ENCODE peak calls at places on chromosomes 3 and 15, in nine cellular contexts. One of them, this sample, is unnamed.

GRCh38 chr3:126085841-126086240 is 1.9 kb upstream of the SLC41A3 start:
- DNase-seq in cardiac muscle cell: no peak
- DNase-seq in NT2/D1: no peak
- DNase-seq in fibroblast of lung: no peak
- DNase-seq in upper lobe of right lung: no peak
- DNase-seq in breast epithelium: no peak
- DNase-seq in OCI-LY7: no peak
- DNase-seq in tibial nerve: no peak
- DNase-seq in A549: no peak
- DNase-seq in this sample: no peak

GRCh38 chr3:24315991-24316390 is 178.7 kb downstream of the THRB start:
- DNase-seq in OCI-LY7: no peak
- DNase-seq in upper lobe of right lung: no peak
- DNase-seq in fibroblast of lung: peak; percentile 45
- DNase-seq in cardiac muscle cell: peak; percentile 43
- DNase-seq in tibial nerve: no peak
- DNase-seq in A549: no peak
- DNase-seq in breast epithelium: no peak
- DNase-seq in NT2/D1: no peak
- DNase-seq in this sample: no peak

GRCh38 chr3:186235554-186235953 is 126.5 kb downstream of the DGKG start:
- DNase-seq in A549: no peak
- DNase-seq in tibial nerve: no peak
- DNase-seq in upper lobe of right lung: no peak
- DNase-seq in cardiac muscle cell: no peak
- DNase-seq in NT2/D1: no peak
- DNase-seq in breast epithelium: no peak
- DNase-seq in OCI-LY7: peak; percentile 45
- DNase-seq in fibroblast of lung: no peak
- DNase-seq in this sample: no peak

GRCh38 chr3:184604039-184604955 is 42.7 kb downstream of the EPHB3 start:
- DNase-seq in upper lobe of right lung: no peak
- DNase-seq in tibial nerve: no peak
- DNase-seq in cardiac muscle cell: peak; percentile 24
- DNase-seq in fibroblast of lung: no peak
- DNase-seq in breast epithelium: no peak
- DNase-seq in A549: no peak
- DNase-seq in NT2/D1: no peak
- DNase-seq in OCI-LY7: no peak
- DNase-seq in this sample: no peak

GRCh38 chr3:31472479-31473390 is 60.0 kb upstream of the STT3B start:
- DNase-seq in upper lobe of right lung: no peak
- DNase-seq in cardiac muscle cell: peak; percentile 42
- DNase-seq in A549: no peak
- DNase-seq in tibial nerve: no peak
- DNase-seq in OCI-LY7: no peak
- DNase-seq in fibroblast of lung: peak; percentile 18
- DNase-seq in breast epithelium: no peak
- DNase-seq in NT2/D1: no peak
- DNase-seq in this sample: no peak

GRCh38 chr3:113002676-113003075 is 11.9 kb downstream of the GTPBP8 start:
- DNase-seq in tibial nerve: no peak
- DNase-seq in A549: no peak
- DNase-seq in OCI-LY7: peak; percentile 8
- DNase-seq in NT2/D1: no peak
- DNase-seq in cardiac muscle cell: no peak
- DNase-seq in breast epithelium: no peak
- DNase-seq in fibroblast of lung: no peak
- DNase-seq in upper lobe of right lung: no peak
- DNase-seq in this sample: no peak

GRCh38 chr3:106728315-106728821 is 648.9 kb upstream of the CCDC54 start:
- DNase-seq in OCI-LY7: no peak
- DNase-seq in tibial nerve: no peak
- DNase-seq in fibroblast of lung: peak; percentile 87
- DNase-seq in upper lobe of right lung: no peak
- DNase-seq in NT2/D1: no peak
- DNase-seq in cardiac muscle cell: peak; percentile 97
- DNase-seq in breast epithelium: no peak
- DNase-seq in A549: peak; percentile 9
- DNase-seq in this sample: peak; percentile 13

GRCh38 chr15:28002136-28002861 is 96.8 kb downstream of the OCA2 start:
- DNase-seq in breast epithelium: no peak
- DNase-seq in upper lobe of right lung: no peak
- DNase-seq in cardiac muscle cell: no peak
- DNase-seq in OCI-LY7: no peak
- DNase-seq in tibial nerve: no peak
- DNase-seq in NT2/D1: no peak
- DNase-seq in A549: no peak
- DNase-seq in fibroblast of lung: no peak
- DNase-seq in this sample: no peak

GRCh38 chr15:29270169-29270955 is 740 bp upstream of the NSMCE3 start:
- DNase-seq in tibial nerve: no peak
- DNase-seq in A549: no peak
- DNase-seq in breast epithelium: no peak
- DNase-seq in NT2/D1: no peak
- DNase-seq in OCI-LY7: peak; percentile 38
- DNase-seq in fibroblast of lung: peak; percentile 59
- DNase-seq in upper lobe of right lung: no peak
- DNase-seq in cardiac muscle cell: peak; percentile 51
- DNase-seq in this sample: no peak

GRCh38 chr3:111989061-111989678 is 9.6 kb upstream of the TAGLN3 start:
- DNase-seq in upper lobe of right lung: no peak
- DNase-seq in A549: peak; percentile 49
- DNase-seq in OCI-LY7: peak; percentile 68
- DNase-seq in fibroblast of lung: peak; percentile 81
- DNase-seq in NT2/D1: no peak
- DNase-seq in breast epithelium: no peak
- DNase-seq in cardiac muscle cell: peak; percentile 82
- DNase-seq in tibial nerve: no peak
- DNase-seq in this sample: peak; percentile 33

GRCh38 chr3:88301273-88302002 is 151.7 kb downstream of the C3orf38 start:
- DNase-seq in upper lobe of right lung: no peak
- DNase-seq in tibial nerve: no peak
- DNase-seq in breast epithelium: no peak
- DNase-seq in OCI-LY7: no peak
- DNase-seq in A549: no peak
- DNase-seq in cardiac muscle cell: peak; percentile 7
- DNase-seq in NT2/D1: no peak
- DNase-seq in fibroblast of lung: peak; percentile 0
- DNase-seq in this sample: no peak

GRCh38 chr3:160554980-160555379 is 10.4 kb downstream of the KPNA4 start:
- DNase-seq in tibial nerve: no peak
- DNase-seq in upper lobe of right lung: no peak
- DNase-seq in breast epithelium: no peak
- DNase-seq in fibroblast of lung: no peak
- DNase-seq in cardiac muscle cell: no peak
- DNase-seq in A549: no peak
- DNase-seq in OCI-LY7: no peak
- DNase-seq in NT2/D1: no peak
- DNase-seq in this sample: no peak

GRCh38 chr3:153051427-153052095 is 110.5 kb upstream of the RAP2B start:
- DNase-seq in OCI-LY7: no peak
- DNase-seq in fibroblast of lung: peak; percentile 73
- DNase-seq in breast epithelium: no peak
- DNase-seq in A549: peak; percentile 81
- DNase-seq in tibial nerve: no peak
- DNase-seq in NT2/D1: no peak
- DNase-seq in upper lobe of right lung: no peak
- DNase-seq in cardiac muscle cell: peak; percentile 74
- DNase-seq in this sample: no peak

GRCh38 chr3:45948409-45948808 is 5.1 kb downstream of the CXCR6 start:
- DNase-seq in tibial nerve: no peak
- DNase-seq in NT2/D1: no peak
- DNase-seq in upper lobe of right lung: no peak
- DNase-seq in cardiac muscle cell: peak; percentile 48
- DNase-seq in OCI-LY7: no peak
- DNase-seq in A549: no peak
- DNase-seq in fibroblast of lung: peak; percentile 60
- DNase-seq in breast epithelium: no peak
- DNase-seq in this sample: no peak

GRCh38 chr3:104102386-104102785 is 1264.3 kb upstream of the ALCAM start:
- DNase-seq in NT2/D1: peak; percentile 39
- DNase-seq in OCI-LY7: peak; percentile 57
- DNase-seq in tibial nerve: peak; percentile 44
- DNase-seq in A549: peak; percentile 5
- DNase-seq in breast epithelium: no peak
- DNase-seq in upper lobe of right lung: peak; percentile 36
- DNase-seq in fibroblast of lung: peak; percentile 59
- DNase-seq in cardiac muscle cell: peak; percentile 63
- DNase-seq in this sample: peak; percentile 50

GRCh38 chr3:34016925-34017592 is 218.6 kb downstream of the PDCD6IP start:
- DNase-seq in breast epithelium: no peak
- DNase-seq in upper lobe of right lung: no peak
- DNase-seq in fibroblast of lung: no peak
- DNase-seq in NT2/D1: no peak
- DNase-seq in tibial nerve: no peak
- DNase-seq in A549: no peak
- DNase-seq in OCI-LY7: peak; percentile 84
- DNase-seq in cardiac muscle cell: no peak
- DNase-seq in this sample: no peak

GRCh38 chr15:39430389-39430788 is 150.5 kb upstream of the THBS1 start:
- DNase-seq in upper lobe of right lung: no peak
- DNase-seq in A549: no peak
- DNase-seq in cardiac muscle cell: no peak
- DNase-seq in NT2/D1: no peak
- DNase-seq in fibroblast of lung: no peak
- DNase-seq in breast epithelium: no peak
- DNase-seq in tibial nerve: no peak
- DNase-seq in OCI-LY7: no peak
- DNase-seq in this sample: no peak

GRCh38 chr15:39432007-39432406 is 148.9 kb upstream of the THBS1 start:
- DNase-seq in upper lobe of right lung: no peak
- DNase-seq in fibroblast of lung: no peak
- DNase-seq in NT2/D1: no peak
- DNase-seq in breast epithelium: no peak
- DNase-seq in cardiac muscle cell: no peak
- DNase-seq in tibial nerve: no peak
- DNase-seq in A549: no peak
- DNase-seq in OCI-LY7: no peak
- DNase-seq in this sample: no peak

GRCh38 chr15:39427705-39428104 is 153.2 kb upstream of the THBS1 start:
- DNase-seq in upper lobe of right lung: no peak
- DNase-seq in NT2/D1: no peak
- DNase-seq in OCI-LY7: no peak
- DNase-seq in A549: no peak
- DNase-seq in fibroblast of lung: no peak
- DNase-seq in cardiac muscle cell: no peak
- DNase-seq in tibial nerve: no peak
- DNase-seq in breast epithelium: no peak
- DNase-seq in this sample: no peak

GRCh38 chr15:39431371-39431770 is 149.5 kb upstream of the THBS1 start:
- DNase-seq in cardiac muscle cell: peak; percentile 63
- DNase-seq in breast epithelium: no peak
- DNase-seq in tibial nerve: no peak
- DNase-seq in fibroblast of lung: no peak
- DNase-seq in OCI-LY7: no peak
- DNase-seq in NT2/D1: no peak
- DNase-seq in upper lobe of right lung: no peak
- DNase-seq in A549: no peak
- DNase-seq in this sample: no peak

DNA sequence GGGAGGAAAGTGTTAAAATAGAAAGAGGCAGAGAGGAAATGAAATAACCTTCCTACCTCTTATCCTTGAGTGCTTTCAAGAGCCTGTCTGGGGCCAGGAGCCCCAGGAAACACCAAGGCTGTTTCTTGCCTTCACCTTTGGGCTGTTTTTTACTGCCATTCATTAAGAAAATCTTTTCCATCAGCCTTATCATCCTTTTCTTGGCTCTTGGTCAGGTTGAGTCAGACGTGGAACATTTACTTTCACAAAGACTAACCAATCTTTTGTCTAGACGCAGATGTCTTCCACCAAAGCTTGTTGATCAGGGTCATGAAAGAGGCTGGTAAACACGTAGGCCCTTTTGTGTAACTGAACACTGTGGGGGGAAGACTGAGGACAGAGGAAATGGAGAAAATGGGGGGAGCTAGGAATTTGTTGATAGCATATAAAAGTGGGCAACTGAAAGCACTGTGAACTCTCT is 151.0 kb upstream of the THBS1 start:
- DNase-seq in upper lobe of right lung: no peak
- DNase-seq in A549: no peak
- DNase-seq in tibial nerve: no peak
- DNase-seq in OCI-LY7: no peak
- DNase-seq in cardiac muscle cell: peak; percentile 96
- DNase-seq in breast epithelium: no peak
- DNase-seq in fibroblast of lung: peak; percentile 85
- DNase-seq in NT2/D1: no peak
- DNase-seq in this sample: no peak
- H3K4me3 ChIP-seq in upper lobe of right lung: no peak overlapping the region
- H3K4me3 ChIP-seq in A549: no peak overlapping the region
- H3K4me3 ChIP-seq in tibial nerve: no peak overlapping the region
- H3K4me3 ChIP-seq in OCI-LY7: no peak overlapping the region
- H3K4me3 ChIP-seq in cardiac muscle cell: no peak overlapping the region
- H3K4me3 ChIP-seq in breast epithelium: no peak overlapping the region
- H3K4me3 ChIP-seq in fibroblast of lung: no peak overlapping the region
- H3K4me3 ChIP-seq in NT2/D1: no peak overlapping the region
- H3K4me3 ChIP-seq in this sample: no peak overlapping the region

GRCh38 chr15:83065431-83065830 is 1.6 kb downstream of the BTBD1 start:
- DNase-seq in tibial nerve: no peak
- DNase-seq in fibroblast of lung: no peak
- DNase-seq in cardiac muscle cell: no peak
- DNase-seq in NT2/D1: no peak
- DNase-seq in breast epithelium: no peak
- DNase-seq in OCI-LY7: peak; percentile 14
- DNase-seq in upper lobe of right lung: no peak
- DNase-seq in A549: no peak
- DNase-seq in this sample: no peak
- H3K4me1 ChIP-seq in tibial nerve: peaks cover 38% of the 10 kb centered on the region
- H3K4me1 ChIP-seq in fibroblast of lung: peaks cover 3% of the 10 kb centered on the region
- H3K4me1 ChIP-seq in cardiac muscle cell: peaks cover 33% of the 10 kb centered on the region
- H3K4me1 ChIP-seq in NT2/D1: peaks cover 5% of the 10 kb centered on the region
- H3K4me1 ChIP-seq in breast epithelium: no peaks in the 10 kb centered on the region
- H3K4me1 ChIP-seq in OCI-LY7: peaks cover 47% of the 10 kb centered on the region
- H3K4me1 ChIP-seq in upper lobe of right lung: peaks cover 46% of the 10 kb centered on the region
- H3K4me1 ChIP-seq in A549: peaks cover 34% of the 10 kb centered on the region
- H3K4me1 ChIP-seq in this sample: peaks cover 48% of the 10 kb centered on the region

DNA sequence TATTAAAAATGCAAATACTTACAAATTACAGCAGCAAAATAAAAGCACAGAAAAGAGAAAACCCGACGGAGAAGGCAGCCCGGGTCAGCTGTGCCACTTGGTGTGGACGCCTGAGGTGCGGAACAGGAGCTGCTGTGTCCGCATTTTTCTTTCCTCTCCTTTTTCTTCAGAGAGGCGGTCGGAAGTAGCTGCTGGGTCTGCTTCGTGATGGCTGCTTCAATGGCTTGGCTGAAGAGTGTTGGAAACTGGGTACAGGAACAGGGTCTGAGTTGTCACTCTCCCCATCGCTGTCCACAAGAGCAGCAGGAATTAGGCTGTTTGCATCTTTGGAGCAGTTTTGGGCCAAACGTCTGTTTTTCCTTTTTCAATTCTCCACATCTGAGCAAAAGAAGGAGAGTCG is 53.6 kb upstream of the ARL8B start:
- DNase-seq in NT2/D1: no peak
- DNase-seq in upper lobe of right lung: no peak
- DNase-seq in fibroblast of lung: no peak
- DNase-seq in OCI-LY7: no peak
- DNase-seq in tibial nerve: no peak
- DNase-seq in cardiac muscle cell: no peak
- DNase-seq in A549: no peak
- DNase-seq in breast epithelium: no peak
- DNase-seq in this sample: no peak
- H3K4me3 ChIP-seq in NT2/D1: no peak overlapping the region
- H3K4me3 ChIP-seq in upper lobe of right lung: no peak overlapping the region
- H3K4me3 ChIP-seq in fibroblast of lung: no peak overlapping the region
- H3K4me3 ChIP-seq in OCI-LY7: no peak overlapping the region
- H3K4me3 ChIP-seq in tibial nerve: no peak overlapping the region
- H3K4me3 ChIP-seq in cardiac muscle cell: no peak overlapping the region
- H3K4me3 ChIP-seq in A549: no peak overlapping the region
- H3K4me3 ChIP-seq in breast epithelium: no peak overlapping the region
- H3K4me3 ChIP-seq in this sample: no peak overlapping the region

GRCh38 chr15:60580068-60580467 is 101.1 kb upstream of the ICE2 start:
- DNase-seq in fibroblast of lung: no peak
- DNase-seq in cardiac muscle cell: no peak
- DNase-seq in tibial nerve: no peak
- DNase-seq in OCI-LY7: no peak
- DNase-seq in A549: no peak
- DNase-seq in breast epithelium: no peak
- DNase-seq in NT2/D1: no peak
- DNase-seq in upper lobe of right lung: no peak
- DNase-seq in this sample: no peak
- H3K4me1 ChIP-seq in fibroblast of lung: peaks cover 2% of the 10 kb centered on the region
- H3K4me1 ChIP-seq in cardiac muscle cell: no peaks in the 10 kb centered on the region
- H3K4me1 ChIP-seq in tibial nerve: peaks cover 15% of the 10 kb centered on the region
- H3K4me1 ChIP-seq in OCI-LY7: peaks cover 12% of the 10 kb centered on the region
- H3K4me1 ChIP-seq in A549: peaks cover 16% of the 10 kb centered on the region
- H3K4me1 ChIP-seq in breast epithelium: no peaks in the 10 kb centered on the region
- H3K4me1 ChIP-seq in NT2/D1: no peaks in the 10 kb centered on the region
- H3K4me1 ChIP-seq in upper lobe of right lung: peaks cover 22% of the 10 kb centered on the region
- H3K4me1 ChIP-seq in this sample: peaks cover 77% of the 10 kb centered on the region

This sample was measured in HAP-1.